ENCODE peak calls at places on chromosome 15, in six cellular contexts. H is GM12878, G is K562, V is HepG2, J is SK-N-SH, D is H1. E is an unnamed sample.

GRCh38 chr15:63465104-63465503 is 39.3 kb upstream of the USP3 start:
- DNase-seq in H (no peak), G (no peak), V (no peak), J (no peak), D (no peak), E (no peak)

GRCh38 chr15:35134269-35134668 is 49.2 kb upstream of the NANOGP8 start:
- DNase-seq in H (no peak), G (no peak), V (no peak), J (no peak), D (no peak), E (no peak)

GRCh38 chr15:22960126-22960525 is 20.0 kb downstream of the CYFIP1 start:
- DNase-seq in H (no peak), G (no peak), V (no peak), J (no peak), D (no peak), E (no peak)

GRCh38 chr15:42065008-42065407 is 29.4 kb downstream of the PLA2G4D start:
- DNase-seq in H (no peak), G (no peak), V (peak; percentile 64), J (peak; percentile 56), D (peak; percentile 35), E (no peak)

GRCh38 chr15:69089258-69089657 is 71.2 kb upstream of the GLCE start:
- DNase-seq in H (no peak), G (no peak), V (no peak), J (no peak), D (no peak), E (no peak)

GRCh38 chr15:68373028-68373427 is 58.9 kb downstream of the ITGA11 start:
- DNase-seq in H (no peak), G (no peak), V (no peak), J (no peak), D (no peak), E (no peak)

GRCh38 chr15:29920515-29920914 is 98.2 kb upstream of the TJP1 start:
- DNase-seq in H (no peak), G (no peak), V (no peak), J (no peak), D (no peak), E (peak; percentile 68)

GRCh38 chr15:63212050-63212973 is 22.9 kb downstream of the RAB8B start:
- DNase-seq in H (peak; percentile 59), G (peak; percentile 51), V (peak; percentile 39), J (peak; percentile 42), D (no peak), E (no peak)

GRCh38 chr15:47179988-47180387 is 537.3 kb upstream of the SEMA6D start:
- DNase-seq in H (no peak), G (no peak), V (no peak), J (no peak), D (no peak), E (no peak)

GRCh38 chr15:67110400-67110799 is 45.0 kb downstream of the SMAD3 start:
- DNase-seq in H (peak; percentile 54), G (no peak), V (no peak), J (no peak), D (no peak), E (no peak)
- H3K9ac ChIP-seq in H (peak overlapping the region; percentile 59), G (no peak overlapping the region), V (no peak overlapping the region), J (no peak overlapping the region), D (no peak overlapping the region), E (peak overlapping the region; percentile 76)

DNA sequence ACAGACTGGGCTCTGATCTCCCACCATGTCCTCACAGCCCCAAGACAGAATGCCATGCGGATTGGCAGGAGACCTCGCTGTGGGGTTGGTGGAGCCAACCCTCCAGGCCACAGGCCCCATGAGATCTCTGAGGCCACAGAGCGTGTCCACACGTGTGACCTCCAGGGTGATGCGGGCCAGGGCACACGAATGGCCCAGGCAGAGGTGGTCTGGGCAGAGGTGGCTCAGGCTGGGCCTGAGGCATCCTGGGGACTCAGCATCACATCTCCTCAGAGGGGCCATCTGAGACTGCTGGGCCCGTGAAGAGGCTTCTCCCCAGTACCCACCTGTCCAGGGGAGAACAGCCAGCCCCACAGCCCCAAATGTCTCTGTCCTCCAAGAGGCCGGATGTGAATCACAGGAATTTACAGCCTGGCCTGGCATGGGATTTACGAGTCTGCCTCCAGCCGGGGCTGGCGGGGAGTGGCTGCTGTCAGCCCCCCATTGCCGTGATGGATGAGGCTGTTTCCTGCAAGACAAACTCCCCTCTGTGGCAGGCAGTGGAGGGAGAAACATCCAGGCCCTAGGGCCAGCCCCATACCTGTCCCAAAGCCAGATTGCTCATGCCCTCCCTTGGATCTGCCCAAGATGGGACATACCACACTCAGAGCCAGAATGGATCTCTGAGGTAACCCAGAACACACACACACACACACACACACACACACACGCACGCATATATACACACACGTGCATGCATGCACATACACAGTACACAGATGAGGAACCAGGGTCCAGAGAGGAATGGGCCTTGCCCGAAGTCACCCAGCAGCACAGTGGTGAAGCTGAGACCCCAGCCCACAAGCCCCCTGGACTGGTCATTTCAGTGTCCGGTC is 208.3 kb downstream of the TBC1D2B start:
- DNase-seq in H (no peak), G (no peak), V (no peak), J (no peak), D (no peak), E (no peak)
- TF ChIP-seq SIN3A in H (no peak), G (no peak), V (no peak), J (no peak), D (no peak), E (no peak)

GRCh38 chr15:85589873-85590272 is 204.9 kb downstream of the KLHL25 start:
- DNase-seq in H (no peak), G (no peak), V (peak; percentile 82), J (no peak), D (no peak), E (no peak)
- H3K9ac ChIP-seq in H (no peak overlapping the region), G (no peak overlapping the region), V (no peak overlapping the region), J (no peak overlapping the region), D (no peak overlapping the region), E (no peak overlapping the region)

GRCh38 chr15:73034213-73034612 is 18.1 kb upstream of the NEO1 start:
- DNase-seq in H (no peak), G (no peak), V (no peak), J (no peak), D (no peak), E (no peak)

GRCh38 chr15:73030280-73030679 is 22.0 kb upstream of the NEO1 start:
- DNase-seq in H (no peak), G (no peak), V (no peak), J (no peak), D (no peak), E (no peak)

GRCh38 chr15:73028030-73028429 is 24.2 kb upstream of the NEO1 start:
- DNase-seq in H (no peak), G (no peak), V (no peak), J (no peak), D (peak; percentile 20), E (no peak)

GRCh38 chr15:73029003-73029527 is 23.2 kb upstream of the NEO1 start:
- DNase-seq in H (no peak), G (no peak), V (no peak), J (no peak), D (peak; percentile 27), E (no peak)

DNA sequence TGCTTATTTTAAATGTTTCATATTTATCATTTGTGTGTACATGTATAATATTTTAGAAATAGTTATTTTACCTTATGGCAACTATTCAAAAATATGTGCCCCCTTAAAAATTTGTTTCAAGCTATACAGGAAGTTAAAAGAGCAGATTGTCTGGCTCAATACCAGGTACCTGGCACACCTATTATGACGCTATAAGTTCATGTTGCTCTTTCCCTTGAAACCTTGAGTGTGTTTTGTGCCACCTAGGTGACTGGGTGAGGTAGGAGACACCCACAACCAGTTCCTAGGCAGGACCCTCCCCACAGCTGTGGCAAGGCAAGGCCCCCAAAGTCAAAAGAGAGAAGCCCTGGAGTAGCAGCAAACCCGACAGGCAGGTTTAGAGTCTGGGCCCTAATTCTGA is 20.6 kb upstream of the NEO1 start:
- DNase-seq in H (no peak), G (no peak), V (no peak), J (no peak), D (no peak), E (no peak)
- TF ChIP-seq SIN3A in H (no peak), G (no peak), V (no peak), J (no peak), D (no peak), E (no peak)

GRCh38 chr15:89358435-89358754 is 23.8 kb upstream of the POLG start:
- DNase-seq in H (no peak), G (no peak), V (no peak), J (no peak), D (no peak), E (no peak)
- H3K9ac ChIP-seq in H (no peak overlapping the region), G (no peak overlapping the region), V (no peak overlapping the region), J (no peak overlapping the region), D (no peak overlapping the region), E (no peak overlapping the region)

GRCh38 chr15:72585659-72586058 is 68.8 kb upstream of the GOLGA6B start:
- DNase-seq in H (no peak), G (no peak), V (peak; percentile 7), J (no peak), D (no peak), E (no peak)
- TF ChIP-seq SIN3A in H (no peak), G (no peak), V (no peak), J (no peak), D (no peak), E (no peak)

DNA sequence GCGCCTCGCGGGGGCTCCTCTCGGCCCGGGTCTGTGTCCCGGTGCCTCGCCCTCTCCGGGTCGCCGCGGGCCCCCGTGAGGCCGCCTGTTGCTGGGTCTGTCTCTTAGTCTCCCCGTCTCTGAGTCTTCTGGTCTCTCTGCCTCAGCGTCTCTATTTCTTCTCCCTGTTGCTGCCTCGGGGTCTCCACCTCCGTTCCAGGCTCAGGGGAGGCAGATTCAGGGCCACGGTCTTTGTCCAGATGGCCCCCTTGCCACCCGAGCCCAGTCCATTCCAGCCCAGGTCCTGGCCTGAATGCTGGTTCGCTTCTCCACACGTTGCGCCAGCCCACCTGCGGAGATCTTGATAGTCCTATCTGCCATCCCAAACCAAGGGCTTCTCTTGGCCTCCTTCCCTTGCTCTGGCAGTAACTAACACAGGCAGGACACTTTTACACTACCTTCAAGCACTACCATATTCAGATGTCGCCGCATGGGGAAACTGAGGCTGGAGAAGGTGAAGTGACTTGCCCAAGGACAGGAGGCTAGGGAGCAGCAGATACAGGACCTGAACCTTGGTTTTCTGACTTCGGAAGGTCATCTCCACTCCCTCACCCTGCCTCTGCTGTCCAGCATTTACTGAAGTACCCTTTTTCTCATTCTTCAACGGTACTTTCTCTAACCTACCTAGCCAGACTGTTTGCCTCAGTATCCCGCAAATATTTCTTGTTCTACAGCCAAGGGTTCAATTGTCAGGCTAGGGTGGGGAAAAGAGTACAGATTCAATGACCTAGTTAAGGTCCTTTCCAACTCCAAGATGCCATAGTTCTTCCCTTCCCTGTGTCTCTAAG is 616 bp upstream of the IGDCC4 start:
- DNase-seq in H (no peak), G (no peak), V (no peak), J (no peak), D (peak; percentile 64), E (no peak)
- H3K9ac ChIP-seq in H (no peak overlapping the region), G (no peak overlapping the region), V (no peak overlapping the region), J (no peak overlapping the region), D (peak overlapping the region; percentile 41), E (no peak overlapping the region)

GRCh38 chr15:60957111-60957510 is 272.0 kb downstream of the RORA start:
- DNase-seq in H (no peak), G (no peak), V (no peak), J (no peak), D (no peak), E (no peak)
- TF ChIP-seq SIN3A in H (no peak), G (no peak), V (no peak), J (no peak), D (no peak), E (no peak)

E was measured in HCT116.